ENCODE peak calls at places on chromosomes 13 and 19, in four cellular contexts. B, S, K and F are unnamed samples.

GRCh38 chr13:103758222-103758621 is 692.0 kb upstream of the SLC10A2 start:
- DNase-seq in B (no peak), S (no peak), K (no peak), F (no peak)

GRCh38 chr19:3366761-3367571 is 583 bp downstream of the NFIC start:
- DNase-seq in B (peak), S (peak), K (peak), F (peak)

GRCh38 chr19:7869910-7870511 is 4.2 kb downstream of the PRR36 start:
- DNase-seq in B (peak), S (no peak), K (no peak), F (peak)

GRCh38 chr13:94454334-94454733 is 25.1 kb downstream of the DCT start:
- DNase-seq in B (no peak), S (no peak), K (no peak), F (no peak)

GRCh38 chr13:99178636-99179035 is 22.0 kb upstream of the UBAC2 start:
- DNase-seq in B (no peak), S (peak), K (no peak), F (no peak)

GRCh38 chr19:55231391-55232283 is 3.1 kb upstream of the TMEM86B start:
- DNase-seq in B (no peak), S (no peak), K (no peak), F (no peak)

GRCh38 chr13:92575782-92576181 is 650.8 kb upstream of the GPC6 start:
- DNase-seq in B (no peak), S (no peak), K (no peak), F (no peak)

GRCh38 chr13:23506071-23506820 is 64.0 kb upstream of the TNFRSF19 start:
- DNase-seq in B (no peak), S (no peak), K (no peak), F (no peak)

GRCh38 chr13:43333176-43333575 is 309.8 kb downstream of the DNAJC15 start:
- DNase-seq in B (no peak), S (no peak), K (no peak), F (no peak)